ENCODE peak calls at places on chromosomes 12 and 14, in four cellular contexts. One of them, this sample, is unnamed.

GRCh38 chr12:73629893-73630872 is 907.5 kb upstream of the ATXN7L3B start:
- DNase-seq in GM10248: no peak
- DNase-seq in stomach: no peak
- DNase-seq in osteocyte: no peak
- DNase-seq in this sample: no peak

GRCh38 chr12:109777544-109777943 is 55.7 kb downstream of the TRPV4 start:
- DNase-seq in osteocyte: no peak
- DNase-seq in stomach: no peak
- DNase-seq in GM10248: peak
- DNase-seq in this sample: peak

GRCh38 chr12:54592316-54592715 is 3.9 kb upstream of the PPP1R1A start:
- DNase-seq in stomach: no peak
- DNase-seq in osteocyte: no peak
- DNase-seq in GM10248: no peak
- DNase-seq in this sample: no peak

GRCh38 chr12:42589465-42590323 is at the start of gene PRICKLE1:
- DNase-seq in stomach: peak
- DNase-seq in GM10248: peak
- DNase-seq in osteocyte: no peak
- DNase-seq in this sample: peak

GRCh38 chr12:49507139-49507538 is 31.7 kb upstream of the KCNH3 start:
- DNase-seq in osteocyte: no peak
- DNase-seq in stomach: no peak
- DNase-seq in GM10248: no peak
- DNase-seq in this sample: no peak

GRCh38 chr14:64702493-64703392 is 1.5 kb upstream of the PLEKHG3 start:
- DNase-seq in osteocyte: no peak
- DNase-seq in GM10248: no peak
- DNase-seq in stomach: peak
- DNase-seq in this sample: no peak

GRCh38 chr14:84468153-84468552 is 1061.8 kb upstream of the FLRT2 start:
- DNase-seq in stomach: no peak
- DNase-seq in osteocyte: no peak
- DNase-seq in GM10248: no peak
- DNase-seq in this sample: no peak

GRCh38 chr12:106583578-106584103 is 837 bp downstream of the RFX4 start:
- DNase-seq in osteocyte: no peak
- DNase-seq in GM10248: no peak
- DNase-seq in stomach: no peak
- DNase-seq in this sample: no peak

GRCh38 chr12:52383331-52383730 is 2.1 kb downstream of the KRT84 start:
- DNase-seq in GM10248: no peak
- DNase-seq in osteocyte: no peak
- DNase-seq in stomach: no peak
- DNase-seq in this sample: no peak

GRCh38 chr12:33437598-33437997 is 2.0 kb downstream of the SYT10 start:
- DNase-seq in osteocyte: no peak
- DNase-seq in stomach: no peak
- DNase-seq in GM10248: no peak
- DNase-seq in this sample: no peak

GRCh38 chr14:103593577-103593976 is 30.8 kb downstream of the COA8 start:
- DNase-seq in stomach: no peak
- DNase-seq in GM10248: peak
- DNase-seq in osteocyte: no peak
- DNase-seq in this sample: peak

GRCh38 chr14:54147285-54147684 is 190.7 kb upstream of the BMP4 start:
- DNase-seq in GM10248: no peak
- DNase-seq in stomach: no peak
- DNase-seq in osteocyte: no peak
- DNase-seq in this sample: no peak

GRCh38 chr14:54207991-54208520 is 188.8 kb upstream of the CDKN3 start:
- DNase-seq in osteocyte: no peak
- DNase-seq in stomach: no peak
- DNase-seq in GM10248: no peak
- DNase-seq in this sample: no peak

GRCh38 chr12:18275974-18276373 is 14.7 kb downstream of the PIK3C2G start:
- DNase-seq in GM10248: no peak
- DNase-seq in stomach: no peak
- DNase-seq in osteocyte: no peak
- DNase-seq in this sample: no peak

GRCh38 chr14:100103261-100104005 is 38.2 kb downstream of the EVL start:
- DNase-seq in osteocyte: no peak
- DNase-seq in stomach: no peak
- DNase-seq in GM10248: no peak
- DNase-seq in this sample: no peak

GRCh38 chr14:69882086-69882864 is 3.1 kb downstream of the SMOC1 start:
- DNase-seq in osteocyte: peak
- DNase-seq in GM10248: no peak
- DNase-seq in stomach: no peak
- DNase-seq in this sample: no peak

GRCh38 chr12:109291531-109292341 is 17.3 kb downstream of the FOXN4 start:
- DNase-seq in GM10248: no peak
- DNase-seq in stomach: peak
- DNase-seq in osteocyte: no peak
- DNase-seq in this sample: no peak

GRCh38 chr12:121894633-121895032 is 6.0 kb downstream of the PSMD9 start:
- DNase-seq in GM10248: no peak
- DNase-seq in osteocyte: no peak
- DNase-seq in stomach: no peak
- DNase-seq in this sample: no peak
- TF ChIP-seq CTCF in GM10248: peak
- TF ChIP-seq CTCF in osteocyte: peak
- TF ChIP-seq CTCF in stomach: no peak
- TF ChIP-seq CTCF in this sample: peak

GRCh38 chr14:83217492-83217891 is 1683.8 kb upstream of the SEL1L start:
- DNase-seq in stomach: no peak
- DNase-seq in GM10248: no peak
- DNase-seq in osteocyte: no peak
- DNase-seq in this sample: no peak
- TF ChIP-seq CTCF in stomach: no peak
- TF ChIP-seq CTCF in GM10248: no peak
- TF ChIP-seq CTCF in osteocyte: no peak
- TF ChIP-seq CTCF in this sample: no peak

GRCh38 chr14:68712703-68713370 is 80.0 kb downstream of the ZFP36L1 start:
- DNase-seq in osteocyte: no peak
- DNase-seq in GM10248: no peak
- DNase-seq in stomach: no peak
- DNase-seq in this sample: no peak

GRCh38 chr14:68713782-68714181 is 79.1 kb downstream of the ZFP36L1 start:
- DNase-seq in GM10248: no peak
- DNase-seq in osteocyte: no peak
- DNase-seq in stomach: no peak
- DNase-seq in this sample: no peak

GRCh38 chr14:68709007-68709406 is 83.9 kb downstream of the ZFP36L1 start:
- DNase-seq in GM10248: no peak
- DNase-seq in stomach: no peak
- DNase-seq in osteocyte: no peak
- DNase-seq in this sample: no peak

GRCh38 chr14:68710776-68711175 is 82.1 kb downstream of the ZFP36L1 start:
- DNase-seq in GM10248: no peak
- DNase-seq in osteocyte: no peak
- DNase-seq in stomach: no peak
- DNase-seq in this sample: no peak

GRCh38 chr14:68711551-68712437 is 81.1 kb downstream of the ZFP36L1 start:
- DNase-seq in GM10248: no peak
- DNase-seq in stomach: no peak
- DNase-seq in osteocyte: no peak
- DNase-seq in this sample: no peak
- TF ChIP-seq CTCF in GM10248: no peak
- TF ChIP-seq CTCF in stomach: no peak
- TF ChIP-seq CTCF in osteocyte: no peak
- TF ChIP-seq CTCF in this sample: no peak

GRCh38 chr12:88945041-88945732 is 364.9 kb upstream of the KITLG start:
- DNase-seq in osteocyte: no peak
- DNase-seq in GM10248: no peak
- DNase-seq in stomach: peak
- DNase-seq in this sample: no peak

GRCh38 chr12:88946377-88946997 is 366.2 kb upstream of the KITLG start:
- DNase-seq in GM10248: no peak
- DNase-seq in osteocyte: no peak
- DNase-seq in stomach: no peak
- DNase-seq in this sample: no peak

GRCh38 chr12:88944403-88944802 is 364.1 kb upstream of the KITLG start:
- DNase-seq in stomach: no peak
- DNase-seq in GM10248: no peak
- DNase-seq in osteocyte: no peak
- DNase-seq in this sample: no peak

GRCh38 chr12:88951177-88951576 is 370.9 kb upstream of the KITLG start:
- DNase-seq in osteocyte: no peak
- DNase-seq in GM10248: no peak
- DNase-seq in stomach: no peak
- DNase-seq in this sample: no peak

DNA sequence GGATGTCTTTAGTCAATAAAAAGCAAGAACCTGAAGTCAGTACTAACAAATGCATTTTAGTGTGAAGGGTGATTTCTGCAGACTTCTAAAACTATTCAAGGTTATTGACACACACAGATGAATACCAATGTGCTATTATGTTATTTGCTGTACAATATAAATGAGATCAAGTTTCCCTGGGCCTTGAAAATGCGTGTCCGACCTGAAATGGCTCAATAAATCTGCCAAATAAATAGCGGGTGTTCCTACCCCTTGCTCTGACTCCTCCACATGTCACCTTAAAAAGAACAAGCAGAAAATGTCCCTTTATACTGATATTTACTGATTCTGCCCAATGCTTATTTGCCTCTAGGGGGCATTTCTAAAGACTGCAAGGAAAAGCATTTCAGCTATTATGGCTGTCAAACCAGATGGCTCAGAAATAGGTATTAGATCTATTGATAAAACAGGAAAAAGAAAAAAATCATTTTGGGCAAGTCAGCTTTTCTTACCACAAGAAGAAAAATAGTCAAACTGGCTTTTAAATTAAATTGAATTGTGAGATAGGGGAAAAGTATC is 367.3 kb upstream of the KITLG start:
- DNase-seq in stomach: no peak
- DNase-seq in GM10248: no peak
- DNase-seq in osteocyte: no peak
- DNase-seq in this sample: no peak
- TF ChIP-seq CTCF in stomach: no peak
- TF ChIP-seq CTCF in GM10248: no peak
- TF ChIP-seq CTCF in osteocyte: no peak
- TF ChIP-seq CTCF in this sample: no peak

DNA sequence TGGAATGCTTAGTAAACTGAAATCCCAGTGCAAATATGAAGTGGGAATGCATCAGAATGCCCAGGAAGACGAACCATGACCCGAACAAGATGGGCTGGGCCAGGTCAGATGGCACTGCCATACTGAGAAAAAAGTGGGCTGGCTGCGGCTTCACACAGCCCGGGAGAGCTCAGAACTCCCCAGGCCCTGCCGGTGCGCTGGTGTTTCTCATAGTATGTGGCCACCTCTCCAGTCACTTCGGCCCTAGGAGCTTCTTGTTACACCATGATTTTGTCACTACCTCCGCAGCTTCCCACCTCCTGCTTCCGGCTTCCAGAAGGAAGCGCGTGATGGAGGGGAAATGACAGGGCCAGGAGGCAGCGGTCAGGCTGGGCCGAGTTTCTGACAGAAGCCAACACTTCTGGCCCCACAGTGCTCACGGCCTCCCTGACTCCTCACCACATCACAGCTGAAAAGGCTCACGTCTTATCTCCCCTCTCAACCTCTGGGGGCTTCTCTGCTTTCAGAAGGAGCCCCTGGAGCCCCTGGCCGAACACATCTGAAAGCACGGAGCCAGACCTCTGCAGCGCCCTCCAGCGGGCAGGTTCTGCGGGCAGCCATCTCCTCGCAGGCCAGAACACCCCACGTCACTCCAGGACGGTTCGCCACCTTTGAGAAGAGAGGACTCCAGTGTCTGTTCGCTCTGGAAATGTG is 30.7 kb downstream of the DAD1 start:
- DNase-seq in GM10248: no peak
- DNase-seq in osteocyte: no peak
- DNase-seq in stomach: no peak
- DNase-seq in this sample: no peak
- TF ChIP-seq CTCF in GM10248: no peak
- TF ChIP-seq CTCF in osteocyte: no peak
- TF ChIP-seq CTCF in stomach: no peak
- TF ChIP-seq CTCF in this sample: no peak

GRCh38 chr14:58129208-58129607 is 22.8 kb downstream of the ARMH4 start:
- DNase-seq in osteocyte: no peak
- DNase-seq in GM10248: no peak
- DNase-seq in stomach: no peak
- DNase-seq in this sample: no peak
- TF ChIP-seq CTCF in osteocyte: no peak
- TF ChIP-seq CTCF in GM10248: no peak
- TF ChIP-seq CTCF in stomach: no peak
- TF ChIP-seq CTCF in this sample: no peak

DNA sequence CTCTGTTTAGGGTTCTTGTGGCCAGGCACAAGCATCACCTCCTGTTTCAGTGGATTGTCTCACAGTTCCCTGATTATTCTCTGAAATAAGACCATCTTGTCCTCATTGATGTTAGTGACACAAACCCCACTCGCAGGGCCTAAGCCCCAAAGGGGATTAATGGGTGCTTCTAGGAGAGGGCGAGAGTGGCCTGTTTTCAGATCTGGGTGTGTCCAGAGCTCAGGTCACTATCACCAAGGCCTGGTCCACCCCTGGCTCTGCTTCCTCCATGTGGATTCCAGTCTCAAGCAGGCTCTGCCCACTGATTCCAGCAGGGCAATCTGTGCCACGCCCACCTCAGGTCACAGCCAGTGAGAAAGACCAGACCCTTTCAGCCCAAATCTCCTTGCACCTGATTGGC is 361.9 kb downstream of the ADGRD1 start:
- DNase-seq in osteocyte: no peak
- DNase-seq in GM10248: no peak
- DNase-seq in stomach: no peak
- DNase-seq in this sample: no peak
- TF ChIP-seq CTCF in osteocyte: no peak
- TF ChIP-seq CTCF in GM10248: no peak
- TF ChIP-seq CTCF in stomach: no peak
- TF ChIP-seq CTCF in this sample: no peak

DNA sequence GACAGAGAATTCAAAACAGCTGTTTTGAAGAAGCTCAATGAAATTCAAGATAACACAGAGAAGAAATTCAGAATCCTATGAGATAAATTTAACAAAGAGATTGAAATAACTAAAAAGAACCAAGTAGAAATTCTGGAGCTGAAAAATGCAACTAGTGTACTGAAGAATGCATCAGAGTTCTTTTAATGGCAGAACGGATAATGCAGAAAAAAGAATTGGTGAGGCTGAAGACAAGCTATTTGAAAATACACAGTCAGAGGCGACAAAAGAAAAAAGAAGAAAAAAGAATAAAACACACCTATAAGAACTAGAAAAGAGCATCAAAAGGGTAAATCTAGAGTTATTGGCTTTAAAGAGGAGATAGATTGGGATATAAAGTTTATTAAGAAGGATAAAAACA is 103.3 kb downstream of the INSM2 start:
- DNase-seq in GM10248: no peak
- DNase-seq in stomach: no peak
- DNase-seq in osteocyte: no peak
- DNase-seq in this sample: no peak
- TF ChIP-seq CTCF in GM10248: no peak
- TF ChIP-seq CTCF in stomach: no peak
- TF ChIP-seq CTCF in osteocyte: no peak
- TF ChIP-seq CTCF in this sample: no peak